ENCODE peak calls at places on chromosome 13, in ten cellular contexts. J is GM10248; D is CD4-positive, alpha-beta T cell; Q is endothelial cell; S is B cell; L is WTC11; G is testis; P is heart left ventricle; T is astrocyte; I is osteocyte. A is an unnamed sample.

GRCh38 chr13:97121894-97122293 is 100.2 kb upstream of the MBNL2 start:
- DNase-seq in J (no peak), D (no peak), Q (no peak), S (no peak), L (no peak), G (no peak), P (no peak), T (peak), I (no peak), A (no peak)

GRCh38 chr13:111845621-111846351 is 221.2 kb upstream of the SOX1 start:
- DNase-seq in J (no peak), D (no peak), Q (no peak), S (no peak), L (peak), G (no peak), P (no peak), T (no peak), I (no peak), A (no peak)

GRCh38 chr13:100594731-100595130 is 6.1 kb upstream of the GGACT start:
- DNase-seq in J (no peak), D (no peak), Q (peak), S (no peak), L (peak), G (no peak), P (no peak), T (no peak), I (no peak), A (no peak)

GRCh38 chr13:99973163-99973785 is 1.7 kb upstream of the ZIC5 start:
- DNase-seq in J (no peak), D (no peak), Q (no peak), S (no peak), L (no peak), G (no peak), P (no peak), T (no peak), I (no peak), A (no peak)

GRCh38 chr13:28429685-28430290 is 65.1 kb downstream of the FLT1 start:
- DNase-seq in J (peak), D (no peak), Q (no peak), S (peak), L (peak), G (no peak), P (no peak), T (no peak), I (no peak), A (no peak)

GRCh38 chr13:40508112-40508511 is 158.3 kb downstream of the FOXO1 start:
- DNase-seq in J (no peak), D (no peak), Q (no peak), S (no peak), L (no peak), G (no peak), P (no peak), T (peak), I (no peak), A (no peak)

GRCh38 chr13:49124693-49125304 is 95.3 kb upstream of the MLNR start:
- DNase-seq in J (no peak), D (no peak), Q (no peak), S (no peak), L (no peak), G (no peak), P (no peak), T (no peak), I (no peak), A (no peak)

GRCh38 chr13:98313023-98313937 is 136.2 kb upstream of the RNF113B start:
- DNase-seq in J (no peak), D (no peak), Q (no peak), S (no peak), L (no peak), G (peak), P (no peak), T (no peak), I (no peak), A (no peak)

GRCh38 chr13:40318366-40318765 is 348.1 kb downstream of the FOXO1 start:
- DNase-seq in J (no peak), D (no peak), Q (no peak), S (peak), L (no peak), G (peak), P (peak), T (no peak), I (no peak), A (no peak)

GRCh38 chr13:30995331-30995730 is 62.9 kb downstream of the TEX26 start:
- DNase-seq in J (no peak), D (no peak), Q (no peak), S (no peak), L (no peak), G (no peak), P (no peak), T (no peak), I (no peak), A (no peak)

GRCh38 chr13:50678464-50679162 is 164.9 kb downstream of the DLEU7 start:
- DNase-seq in J (no peak), D (no peak), Q (no peak), S (no peak), L (no peak), G (peak), P (no peak), T (peak), I (no peak), A (no peak)

GRCh38 chr13:40340368-40341085 is 325.9 kb downstream of the FOXO1 start:
- DNase-seq in J (no peak), D (no peak), Q (no peak), S (no peak), L (no peak), G (no peak), P (no peak), T (peak), I (peak), A (no peak)

GRCh38 chr13:44268965-44269364 is 104.7 kb upstream of the SERP2 start:
- DNase-seq in J (no peak), D (no peak), Q (no peak), S (no peak), L (no peak), G (no peak), P (no peak), T (no peak), I (no peak), A (no peak)

GRCh38 chr13:101917475-101917810 is 465.0 kb downstream of the ITGBL1 start:
- DNase-seq in J (peak), D (no peak), Q (no peak), S (no peak), L (peak), G (no peak), P (no peak), T (no peak), I (no peak), A (no peak)

GRCh38 chr13:113922412-113923118 is 51.3 kb downstream of the C13orf46 start:
- DNase-seq in J (no peak), D (no peak), Q (no peak), S (no peak), L (peak), G (peak), P (no peak), T (no peak), I (peak), A (no peak)

GRCh38 chr13:39225860-39226259 is 187.6 kb downstream of the NHLRC3 start:
- DNase-seq in J (no peak), D (no peak), Q (no peak), S (no peak), L (no peak), G (no peak), P (no peak), T (no peak), I (no peak), A (no peak)

GRCh38 chr13:101691326-101691725 is 238.9 kb downstream of the ITGBL1 start:
- DNase-seq in J (no peak), D (no peak), Q (no peak), S (no peak), L (no peak), G (no peak), P (no peak), T (no peak), I (no peak), A (no peak)

GRCh38 chr13:104532131-104532530 is 1465.9 kb upstream of the SLC10A2 start:
- DNase-seq in J (no peak), D (no peak), Q (no peak), S (no peak), L (no peak), G (no peak), P (no peak), T (no peak), I (no peak), A (no peak)

GRCh38 chr13:104530741-104531140 is 1464.5 kb upstream of the SLC10A2 start:
- DNase-seq in J (no peak), D (no peak), Q (no peak), S (no peak), L (no peak), G (no peak), P (no peak), T (peak), I (no peak), A (no peak)

DNA sequence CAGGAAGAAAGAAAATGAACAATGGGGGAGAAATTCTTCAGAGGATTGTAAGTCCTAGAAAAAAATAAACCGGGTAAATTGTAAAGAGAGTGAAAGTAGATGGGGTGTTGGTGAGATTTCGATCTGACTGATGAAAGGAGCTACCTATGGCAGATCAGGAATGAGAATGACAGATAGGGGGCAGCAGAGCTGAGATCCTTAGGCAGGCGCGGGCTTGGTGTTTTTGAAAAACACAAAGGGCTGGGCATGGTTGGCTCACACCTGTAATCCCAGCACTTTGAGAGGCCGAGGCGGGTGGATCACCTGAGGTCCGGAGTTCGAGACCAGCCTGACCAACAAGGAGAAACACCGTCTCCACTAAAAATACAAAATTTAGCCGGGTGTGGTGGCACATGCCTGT is 1468.6 kb upstream of the SLC10A2 start:
- DNase-seq in J (no peak), D (no peak), Q (no peak), S (no peak), L (peak), G (peak), P (no peak), T (no peak), I (no peak), A (no peak)
- TF ChIP-seq CTCF in J (no peak), D (no peak), Q (peak), S (no peak), L (peak), G (peak), P (no peak), T (no peak), I (no peak), A (no peak)

DNA sequence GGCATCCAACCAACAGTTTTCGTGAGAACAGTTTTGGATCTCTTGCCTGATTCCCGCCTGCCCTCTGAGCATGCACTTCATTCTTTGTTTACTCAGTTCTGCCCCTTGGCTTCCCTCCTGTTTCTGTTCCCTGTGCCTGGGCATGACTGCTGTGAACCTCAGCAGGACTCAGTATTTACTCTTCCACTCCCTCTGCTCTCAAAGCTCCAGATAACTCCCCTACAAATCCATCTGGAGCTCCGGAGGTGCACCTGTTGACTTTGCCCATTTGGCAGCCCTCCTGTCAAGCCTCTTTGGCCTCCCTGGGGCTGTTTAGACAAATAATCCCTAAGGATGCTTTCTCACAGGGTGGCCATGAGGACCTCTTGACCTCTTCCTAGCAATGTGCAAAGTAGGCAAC is 34.2 kb upstream of the ARGLU1 start:
- DNase-seq in J (no peak), D (no peak), Q (no peak), S (no peak), L (no peak), G (no peak), P (no peak), T (no peak), I (no peak), A (no peak)
- TF ChIP-seq CTCF in J (no peak), D (no peak), Q (no peak), S (no peak), L (no peak), G (no peak), P (no peak), T (no peak), I (no peak), A (no peak)

DNA sequence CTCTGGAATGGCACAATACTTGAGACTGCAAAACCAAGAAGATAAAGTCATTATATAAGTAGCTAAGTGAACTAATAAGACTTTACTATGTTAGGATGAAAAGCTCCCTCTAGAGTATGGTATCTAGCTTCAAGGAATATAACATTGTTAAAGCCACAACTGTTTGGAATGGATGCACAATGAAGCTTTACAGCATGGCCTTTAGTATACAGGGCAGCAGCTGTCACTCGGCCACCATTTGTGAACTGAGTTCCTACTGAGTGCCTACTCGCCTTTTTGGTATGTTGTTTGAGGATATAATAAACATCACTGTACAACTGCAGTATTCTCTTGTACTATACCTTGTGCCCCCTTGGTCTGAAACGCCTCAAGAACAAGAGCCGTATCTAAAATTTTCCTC is 6.8 kb downstream of the ALG5 start:
- DNase-seq in J (no peak), D (no peak), Q (no peak), S (no peak), L (no peak), G (no peak), P (no peak), T (no peak), I (no peak), A (no peak)
- TF ChIP-seq CTCF in J (no peak), D (no peak), Q (no peak), S (no peak), L (no peak), G (no peak), P (no peak), T (no peak), I (no peak), A (no peak)

DNA sequence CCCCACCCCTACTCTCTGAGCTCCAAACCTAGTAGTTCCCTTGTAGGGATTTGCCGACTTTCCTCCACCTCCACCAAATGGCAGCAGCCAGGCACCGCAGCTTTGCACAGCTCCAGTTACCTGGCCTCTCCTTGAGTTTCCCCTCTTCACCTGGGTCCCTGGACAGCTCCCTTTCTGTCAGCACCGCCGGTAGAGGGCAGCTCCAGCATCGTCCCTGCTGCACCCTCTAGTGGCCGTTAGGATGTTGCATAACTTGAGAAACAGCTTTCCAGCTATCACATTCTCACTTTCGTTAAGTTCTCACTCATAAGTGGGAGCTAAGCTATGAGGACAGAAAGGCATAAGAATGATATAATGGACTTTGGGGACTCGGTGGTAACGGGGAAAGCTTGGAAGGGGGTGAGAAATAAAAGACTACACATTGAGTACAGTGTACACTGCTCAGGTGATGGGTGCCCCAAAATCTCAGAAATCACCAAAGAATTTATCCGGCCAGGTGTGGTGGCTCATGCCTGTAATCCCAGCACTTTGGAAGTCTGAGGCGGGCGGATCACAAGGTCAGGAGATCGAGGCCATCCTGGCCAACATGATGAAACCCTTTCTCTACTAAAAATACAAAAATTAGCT is 60.4 kb upstream of the OLFM4 start:
- DNase-seq in J (peak), D (peak), Q (peak), S (peak), L (peak), G (peak), P (peak), T (peak), I (peak), A (peak)
- TF ChIP-seq CTCF in J (peak), D (peak), Q (peak), S (peak), L (peak), G (peak), P (peak), T (peak), I (peak), A (peak)

GRCh38 chr13:91572439-91572838 is 174.0 kb downstream of the GPC5 start:
- DNase-seq in J (no peak), D (no peak), Q (no peak), S (no peak), L (no peak), G (no peak), P (no peak), T (peak), I (no peak), A (no peak)

GRCh38 chr13:91574756-91575155 is 176.3 kb downstream of the GPC5 start:
- DNase-seq in J (no peak), D (no peak), Q (no peak), S (no peak), L (no peak), G (no peak), P (no peak), T (peak), I (no peak), A (no peak)

GRCh38 chr13:91572944-91573535 is 174.6 kb downstream of the GPC5 start:
- DNase-seq in J (no peak), D (no peak), Q (no peak), S (no peak), L (no peak), G (no peak), P (no peak), T (peak), I (no peak), A (no peak)

GRCh38 chr13:91579320-91579719 is 180.9 kb downstream of the GPC5 start:
- DNase-seq in J (no peak), D (no peak), Q (no peak), S (no peak), L (no peak), G (no peak), P (no peak), T (no peak), I (no peak), A (no peak)

GRCh38 chr13:91576590-91576989 is 178.2 kb downstream of the GPC5 start:
- DNase-seq in J (no peak), D (no peak), Q (peak), S (no peak), L (peak), G (no peak), P (no peak), T (no peak), I (no peak), A (no peak)
- TF ChIP-seq CTCF in J (no peak), D (no peak), Q (peak), S (no peak), L (peak), G (no peak), P (no peak), T (peak), I (peak), A (peak)

GRCh38 chr13:95698047-95698749 is 21.3 kb downstream of the DNAJC3 start:
- DNase-seq in J (no peak), D (no peak), Q (no peak), S (no peak), L (no peak), G (no peak), P (peak), T (no peak), I (no peak), A (no peak)
- TF ChIP-seq CTCF in J (no peak), D (no peak), Q (peak), S (no peak), L (peak), G (no peak), P (no peak), T (peak), I (no peak), A (no peak)

GRCh38 chr13:109900723-109901122 is 114.3 kb upstream of the IRS2 start:
- DNase-seq in J (no peak), D (no peak), Q (no peak), S (no peak), L (no peak), G (no peak), P (no peak), T (no peak), I (no peak), A (no peak)

GRCh38 chr13:109900320-109900719 is 113.9 kb upstream of the IRS2 start:
- DNase-seq in J (no peak), D (no peak), Q (no peak), S (no peak), L (no peak), G (no peak), P (no peak), T (no peak), I (no peak), A (no peak)

GRCh38 chr13:109899748-109900147 is 113.4 kb upstream of the IRS2 start:
- DNase-seq in J (no peak), D (no peak), Q (no peak), S (no peak), L (no peak), G (no peak), P (no peak), T (no peak), I (no peak), A (no peak)

GRCh38 chr13:109910131-109910530 is 123.7 kb upstream of the IRS2 start:
- DNase-seq in J (no peak), D (no peak), Q (no peak), S (no peak), L (no peak), G (no peak), P (no peak), T (no peak), I (no peak), A (no peak)

DNA sequence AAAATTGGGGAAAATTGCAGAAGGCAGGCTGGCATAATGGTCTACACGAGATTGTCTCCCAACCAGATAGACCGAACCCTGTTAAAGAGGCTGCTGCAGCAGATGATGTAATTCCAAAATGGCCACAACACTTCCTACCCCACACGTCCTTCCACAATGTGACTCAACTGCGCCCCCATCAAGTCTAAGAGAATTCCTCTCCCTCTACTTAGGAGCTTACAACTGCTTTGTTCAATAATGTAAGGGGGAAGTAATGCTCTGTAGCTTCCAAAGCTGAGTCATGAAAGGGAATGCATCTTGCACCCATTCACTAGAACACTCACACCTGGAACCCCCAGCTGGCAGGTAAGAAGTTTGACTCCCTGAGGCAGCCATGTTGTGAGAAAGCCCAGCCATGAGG is 117.8 kb upstream of the IRS2 start:
- DNase-seq in J (no peak), D (no peak), Q (no peak), S (no peak), L (no peak), G (no peak), P (no peak), T (no peak), I (no peak), A (no peak)
- TF ChIP-seq CTCF in J (no peak), D (no peak), Q (no peak), S (no peak), L (no peak), G (no peak), P (no peak), T (no peak), I (no peak), A (no peak)

GRCh38 chr13:109119886-109120285 is 490.5 kb downstream of the MYO16 start:
- DNase-seq in J (no peak), D (no peak), Q (no peak), S (no peak), L (no peak), G (no peak), P (no peak), T (no peak), I (no peak), A (no peak)
- TF ChIP-seq CTCF in J (no peak), D (no peak), Q (no peak), S (no peak), L (no peak), G (no peak), P (no peak), T (no peak), I (no peak), A (no peak)

A was measured in D721Med.